ENCODE peak calls at places on chromosomes 13 and 19, in ten cellular contexts. C, H, W, R, M, Q, K, X, B and O are unnamed samples.

GRCh38 chr13:97125051-97125809 is 96.9 kb upstream of the MBNL2 start:
- DNase-seq in R (peak), W (peak), X (no peak), M (no peak), C (peak), H (no peak), Q (peak), B (peak), K (peak), O (no peak)

GRCh38 chr13:21385710-21386109 is 73.4 kb downstream of the ZDHHC20 start:
- DNase-seq in X (no peak), W (no peak), H (no peak), Q (no peak), R (no peak), K (no peak), B (no peak), M (no peak), C (no peak), O (no peak)

GRCh38 chr19:2255112-2255845 is 938 bp downstream of the JSRP1 start:
- DNase-seq in Q (no peak), X (no peak), B (no peak), C (no peak), R (peak), W (no peak), K (no peak), H (no peak), M (no peak), O (no peak)

GRCh38 chr19:1067341-1068103 is 555 bp downstream of the ARHGAP45 start:
- DNase-seq in W (no peak), Q (no peak), R (no peak), B (no peak), K (no peak), X (peak), M (no peak), C (no peak), H (no peak), O (no peak)

GRCh38 chr13:94390881-94391280 is 88.6 kb downstream of the DCT start:
- DNase-seq in H (no peak), R (no peak), C (peak), M (no peak), Q (no peak), B (no peak), X (no peak), W (no peak), K (no peak), O (peak)

GRCh38 chr13:38662362-38662761 is 24.5 kb upstream of the FREM2 start:
- DNase-seq in Q (no peak), W (no peak), M (no peak), H (no peak), R (no peak), K (no peak), X (no peak), C (peak), B (no peak), O (no peak)

GRCh38 chr13:19152403-19152802 is 29.2 kb downstream of the TUBA3C start:
- DNase-seq in R (no peak), W (no peak), K (no peak), B (no peak), X (no peak), M (no peak), C (no peak), H (no peak), Q (no peak), O (no peak)

GRCh38 chr13:46797468-46798237 is 692 bp upstream of the ESD start:
- DNase-seq in R (no peak), M (no peak), W (no peak), X (no peak), K (peak), H (no peak), C (no peak), B (no peak), Q (no peak), O (no peak)

GRCh38 chr19:10603084-10603872 is 16.2 kb upstream of the AP1M2 start:
- DNase-seq in C (peak), H (no peak), Q (peak), K (peak), R (peak), M (no peak), B (no peak), W (no peak), X (peak), O (no peak)

GRCh38 chr19:30340724-30341595 is 31.2 kb upstream of the ZNF536 start:
- DNase-seq in Q (no peak), M (no peak), C (peak), X (no peak), H (no peak), W (no peak), B (no peak), K (no peak), R (no peak), O (peak)

GRCh38 chr13:40113644-40114304 is 458.3 kb downstream of the COG6 start:
- DNase-seq in H (no peak), M (no peak), W (no peak), K (no peak), B (no peak), X (no peak), Q (no peak), R (no peak), C (peak), O (no peak)

GRCh38 chr13:79679334-79679733 is 198.4 kb downstream of the NDFIP2 start:
- DNase-seq in H (no peak), M (peak), K (peak), W (peak), R (peak), X (no peak), C (peak), B (peak), Q (peak), O (peak)

GRCh38 chr13:54241719-54242118 is 1213.1 kb downstream of the OLFM4 start:
- DNase-seq in M (peak), C (no peak), Q (peak), W (peak), B (no peak), H (no peak), K (no peak), X (no peak), R (no peak), O (no peak)

GRCh38 chr13:48334534-48335127 is 31.1 kb downstream of the RB1 start:
- DNase-seq in M (peak), R (no peak), H (no peak), K (no peak), Q (no peak), C (peak), X (no peak), B (peak), W (peak), O (no peak)

GRCh38 chr19:1102407-1103106 is 1.2 kb upstream of the GPX4 start:
- DNase-seq in W (no peak), M (no peak), B (no peak), H (no peak), R (no peak), K (peak), Q (peak), X (no peak), C (peak), O (peak)

GRCh38 chr19:35908977-35909683 is 1.0 kb upstream of the TYROBP start:
- DNase-seq in H (no peak), K (no peak), C (no peak), W (no peak), X (no peak), M (peak), R (peak), Q (no peak), B (peak), O (no peak)